ENCODE peak calls at places on chromosomes 12 and 14, in five cellular contexts. T, W, Z, Y and I are unnamed samples.

GRCh38 chr12:121800694-121801600 is 2.9 kb upstream of the SETD1B start:
- DNase-seq in T (peak; percentile 78), Y (peak; percentile 84), Z (peak; percentile 76), W (peak; percentile 46), I (peak; percentile 76)

GRCh38 chr12:11446372-11446771 is 51.0 kb upstream of the PRB2 start:
- DNase-seq in W (no peak), Z (no peak), T (peak; percentile 13), Y (peak; percentile 7), I (no peak)

GRCh38 chr12:7395950-7396349 is 48.0 kb downstream of the CD163L1 start:
- DNase-seq in W (no peak), T (peak; percentile 54), Y (peak; percentile 9), Z (no peak), I (no peak)

GRCh38 chr12:45893240-45893639 is 97.1 kb downstream of the SCAF11 start:
- DNase-seq in Z (no peak), T (peak; percentile 19), Y (no peak), W (no peak), I (peak; percentile 53)

GRCh38 chr14:94203473-94204210 is 29.5 kb downstream of the PPP4R4 start:
- DNase-seq in T (no peak), Y (no peak), W (no peak), Z (no peak), I (no peak)

GRCh38 chr14:76776306-76777251 is 15.3 kb downstream of the VASH1 start:
- DNase-seq in Z (no peak), W (no peak), Y (no peak), T (no peak), I (peak; percentile 45)

GRCh38 chr12:4274960-4275868 is 1.7 kb downstream of the CCND2 start:
- DNase-seq in T (no peak), Y (peak; percentile 30), W (no peak), Z (no peak), I (peak; percentile 46)

GRCh38 chr14:62126885-62127478 is 364.8 kb downstream of the SNAPC1 start:
- DNase-seq in W (peak; percentile 9), T (peak; percentile 62), Z (peak; percentile 19), Y (peak; percentile 59), I (no peak)

GRCh38 chr12:124827588-124828184 is 36.0 kb downstream of the SCARB1 start:
- DNase-seq in T (no peak), Y (no peak), W (no peak), Z (no peak), I (no peak)

GRCh38 chr14:91108941-91109611 is 4.8 kb upstream of the DGLUCY start:
- DNase-seq in W (no peak), Y (no peak), T (peak; percentile 27), Z (peak; percentile 27), I (no peak)

GRCh38 chr12:39503445-39503844 is 60.5 kb upstream of the KIF21A start:
- DNase-seq in Z (no peak), W (no peak), T (peak; percentile 69), Y (peak; percentile 88), I (no peak)

GRCh38 chr12:116674643-116675183 is 63.2 kb downstream of the SPRING1 start:
- DNase-seq in W (no peak), Y (peak; percentile 64), Z (no peak), T (no peak), I (no peak)

GRCh38 chr14:70073924-70074566 is 114.7 kb downstream of the SLC8A3 start:
- DNase-seq in Y (peak; percentile 75), T (peak; percentile 64), Z (peak; percentile 58), W (peak; percentile 29), I (peak; percentile 83)

GRCh38 chr14:101965145-101965531 is 765 bp downstream of the DYNC1H1 start:
- DNase-seq in Y (peak; percentile 62), Z (peak; percentile 58), W (no peak), T (peak; percentile 59), I (peak; percentile 61)

GRCh38 chr14:69355155-69355954 is 42.7 kb downstream of the ERH start:
- DNase-seq in Y (no peak), T (no peak), Z (no peak), W (peak; percentile 34), I (no peak)

GRCh38 chr12:64820593-64820992 is 3.9 kb upstream of the TBC1D30 start:
- DNase-seq in Y (no peak), W (no peak), T (no peak), Z (no peak), I (no peak)

GRCh38 chr12:106918746-106919145 is 37.0 kb upstream of the TMEM263 start:
- DNase-seq in Z (no peak), W (peak; percentile 16), T (no peak), Y (peak; percentile 28), I (peak; percentile 67)

GRCh38 chr12:123119808-123120207 is 31.1 kb downstream of the PITPNM2 start:
- DNase-seq in Y (no peak), Z (peak; percentile 50), W (no peak), T (no peak), I (no peak)

GRCh38 chr12:114826233-114826632 is 142.3 kb upstream of the TBX3 start:
- DNase-seq in Z (no peak), T (no peak), Y (no peak), W (no peak), I (no peak)

GRCh38 chr14:64951291-64951690 is 8.7 kb upstream of the GPX2 start:
- DNase-seq in T (no peak), Z (no peak), W (no peak), Y (no peak), I (no peak)

GRCh38 chr14:100363053-100363452 is 39.9 kb downstream of the SLC25A47 start:
- DNase-seq in Z (no peak), Y (no peak), W (no peak), T (no peak), I (no peak)

GRCh38 chr14:74888164-74889158 is 6.7 kb downstream of the DLST start:
- DNase-seq in W (no peak), Y (peak; percentile 53), T (peak; percentile 61), Z (no peak), I (no peak)

GRCh38 chr12:94172973-94173372 is 24.6 kb downstream of the PLXNC1 start:
- DNase-seq in W (no peak), Z (no peak), Y (peak; percentile 100), T (peak; percentile 97), I (no peak)

GRCh38 chr14:104094709-104095425 is 9.4 kb downstream of the ASPG start:
- DNase-seq in Y (peak; percentile 31), W (peak; percentile 28), Z (peak; percentile 76), T (peak; percentile 24), I (peak; percentile 89)

GRCh38 chr12:113818833-113819232 is 147.3 kb downstream of the RBM19 start:
- DNase-seq in W (no peak), Z (no peak), Y (peak; percentile 16), T (no peak), I (peak; percentile 84)

GRCh38 chr12:27541031-27541719 is 17.2 kb downstream of the PPFIBP1 start:
- DNase-seq in Y (no peak), T (no peak), W (no peak), Z (no peak), I (peak; percentile 55)